ENCODE peak calls at places on chromosome 10, in four cellular contexts. One of them, this sample, is unnamed.

GRCh38 chr10:33122014-33122788 is 164.2 kb upstream of the ITGB1 start:
- DNase-seq in heart right ventricle: no peak
- DNase-seq in cardiac muscle cell: peak; percentile 85
- DNase-seq in tibial artery: no peak
- DNase-seq in this sample: peak; percentile 52

GRCh38 chr10:58404001-58404400 is 18.8 kb downstream of the TFAM start:
- DNase-seq in cardiac muscle cell: no peak
- DNase-seq in tibial artery: no peak
- DNase-seq in heart right ventricle: no peak
- DNase-seq in this sample: no peak

GRCh38 chr10:16116404-16117304 is 256.3 kb upstream of the MINDY3 start:
- DNase-seq in heart right ventricle: no peak
- DNase-seq in tibial artery: no peak
- DNase-seq in cardiac muscle cell: peak; percentile 18
- DNase-seq in this sample: no peak

GRCh38 chr10:70441161-70441876 is at the start of gene NODAL:
- DNase-seq in heart right ventricle: no peak
- DNase-seq in cardiac muscle cell: no peak
- DNase-seq in tibial artery: no peak
- DNase-seq in this sample: no peak

GRCh38 chr10:51117053-51117660 is 42.9 kb downstream of the PRKG1 start:
- DNase-seq in heart right ventricle: no peak
- DNase-seq in cardiac muscle cell: peak; percentile 75
- DNase-seq in tibial artery: no peak
- DNase-seq in this sample: no peak

GRCh38 chr10:19946791-19947190 is 130.6 kb downstream of the PLXDC2 start:
- DNase-seq in tibial artery: no peak
- DNase-seq in cardiac muscle cell: no peak
- DNase-seq in heart right ventricle: no peak
- DNase-seq in this sample: no peak

GRCh38 chr10:102780246-102780645 is 36.5 kb downstream of the WBP1L start:
- DNase-seq in heart right ventricle: no peak
- DNase-seq in cardiac muscle cell: no peak
- DNase-seq in tibial artery: no peak
- DNase-seq in this sample: no peak

GRCh38 chr10:18190840-18191239 is 50.6 kb downstream of the CACNB2 start:
- DNase-seq in cardiac muscle cell: no peak
- DNase-seq in tibial artery: no peak
- DNase-seq in heart right ventricle: no peak
- DNase-seq in this sample: no peak

GRCh38 chr10:21318768-21319167 is 206.7 kb downstream of the SKIDA1 start:
- DNase-seq in heart right ventricle: no peak
- DNase-seq in cardiac muscle cell: peak; percentile 54
- DNase-seq in tibial artery: no peak
- DNase-seq in this sample: no peak

GRCh38 chr10:71038234-71038633 is 149.9 kb upstream of the PCBD1 start:
- DNase-seq in heart right ventricle: no peak
- DNase-seq in cardiac muscle cell: no peak
- DNase-seq in tibial artery: peak; percentile 35
- DNase-seq in this sample: no peak

GRCh38 chr10:34538291-34538829 is 276.7 kb downstream of the PARD3 start:
- DNase-seq in cardiac muscle cell: no peak
- DNase-seq in tibial artery: no peak
- DNase-seq in heart right ventricle: no peak
- DNase-seq in this sample: no peak

GRCh38 chr10:16811292-16811691 is 5.9 kb downstream of the RSU1 start:
- DNase-seq in tibial artery: no peak
- DNase-seq in cardiac muscle cell: no peak
- DNase-seq in heart right ventricle: no peak
- DNase-seq in this sample: no peak

GRCh38 chr10:58886390-58886789 is 290.1 kb upstream of the PHYHIPL start:
- DNase-seq in tibial artery: no peak
- DNase-seq in heart right ventricle: no peak
- DNase-seq in cardiac muscle cell: no peak
- DNase-seq in this sample: no peak

GRCh38 chr10:102643346-102644065 is 773 bp upstream of the TRIM8 start:
- DNase-seq in tibial artery: peak; percentile 85
- DNase-seq in heart right ventricle: peak; percentile 69
- DNase-seq in cardiac muscle cell: peak; percentile 88
- DNase-seq in this sample: no peak

GRCh38 chr10:8095962-8096361 is 41.5 kb downstream of the GATA3 start:
- DNase-seq in heart right ventricle: no peak
- DNase-seq in tibial artery: no peak
- DNase-seq in cardiac muscle cell: no peak
- DNase-seq in this sample: no peak

GRCh38 chr10:112666070-112666469 is 219.1 kb downstream of the VTI1A start:
- DNase-seq in heart right ventricle: no peak
- DNase-seq in tibial artery: no peak
- DNase-seq in cardiac muscle cell: no peak
- DNase-seq in this sample: no peak

GRCh38 chr10:79488870-79489269 is 23.5 kb upstream of the EIF5AL1 start:
- DNase-seq in tibial artery: no peak
- DNase-seq in heart right ventricle: no peak
- DNase-seq in cardiac muscle cell: no peak
- DNase-seq in this sample: no peak
- H3K27ac ChIP-seq in tibial artery: peak overlapping the region; percentile 54
- H3K27ac ChIP-seq in heart right ventricle: peak overlapping the region; percentile 14
- H3K27ac ChIP-seq in cardiac muscle cell: no peak overlapping the region
- H3K27ac ChIP-seq in this sample: peak overlapping the region; percentile 68

GRCh38 chr10:132972149-132972985 is 30.0 kb upstream of the CFAP46 start:
- DNase-seq in tibial artery: peak; percentile 51
- DNase-seq in cardiac muscle cell: no peak
- DNase-seq in heart right ventricle: no peak
- DNase-seq in this sample: no peak
- H3K27me3 ChIP-seq in tibial artery: no peaks in the 10 kb centered on the region
- H3K27me3 ChIP-seq in cardiac muscle cell: no peaks in the 10 kb centered on the region
- H3K27me3 ChIP-seq in heart right ventricle: peaks cover 79% of the 10 kb centered on the region
- H3K27me3 ChIP-seq in this sample: peaks cover 7% of the 10 kb centered on the region

GRCh38 chr10:105413997-105414396 is 772.9 kb downstream of the SORCS3 start:
- DNase-seq in tibial artery: no peak
- DNase-seq in heart right ventricle: no peak
- DNase-seq in cardiac muscle cell: no peak
- DNase-seq in this sample: no peak
- H3K27ac ChIP-seq in tibial artery: no peak overlapping the region
- H3K27ac ChIP-seq in heart right ventricle: no peak overlapping the region
- H3K27ac ChIP-seq in cardiac muscle cell: no peak overlapping the region
- H3K27ac ChIP-seq in this sample: no peak overlapping the region

DNA sequence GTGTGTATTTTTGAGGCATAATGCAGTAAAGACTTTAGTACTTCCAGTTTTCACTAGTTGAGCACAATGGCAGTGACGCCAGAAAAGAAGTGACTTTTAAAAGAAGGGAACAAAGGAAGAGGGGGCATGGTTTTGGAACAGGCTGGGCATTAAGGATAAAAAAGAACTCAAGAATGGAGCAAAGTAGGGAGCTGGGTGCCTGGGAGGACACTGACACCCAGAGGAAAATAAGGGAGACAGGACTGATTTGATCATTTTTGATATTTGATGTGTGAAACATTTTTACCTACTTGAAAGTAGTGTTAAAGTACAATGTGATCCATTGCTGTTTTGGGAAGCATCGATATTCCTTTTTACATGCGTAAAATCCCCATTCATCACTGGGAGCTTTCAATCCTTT is 85.4 kb downstream of the ADAM12 start:
- DNase-seq in cardiac muscle cell: peak; percentile 28
- DNase-seq in tibial artery: no peak
- DNase-seq in heart right ventricle: no peak
- DNase-seq in this sample: no peak
- H3K27me3 ChIP-seq in cardiac muscle cell: no peaks in the 10 kb centered on the region
- H3K27me3 ChIP-seq in tibial artery: no peaks in the 10 kb centered on the region
- H3K27me3 ChIP-seq in heart right ventricle: no peaks in the 10 kb centered on the region
- H3K27me3 ChIP-seq in this sample: no peaks in the 10 kb centered on the region

DNA sequence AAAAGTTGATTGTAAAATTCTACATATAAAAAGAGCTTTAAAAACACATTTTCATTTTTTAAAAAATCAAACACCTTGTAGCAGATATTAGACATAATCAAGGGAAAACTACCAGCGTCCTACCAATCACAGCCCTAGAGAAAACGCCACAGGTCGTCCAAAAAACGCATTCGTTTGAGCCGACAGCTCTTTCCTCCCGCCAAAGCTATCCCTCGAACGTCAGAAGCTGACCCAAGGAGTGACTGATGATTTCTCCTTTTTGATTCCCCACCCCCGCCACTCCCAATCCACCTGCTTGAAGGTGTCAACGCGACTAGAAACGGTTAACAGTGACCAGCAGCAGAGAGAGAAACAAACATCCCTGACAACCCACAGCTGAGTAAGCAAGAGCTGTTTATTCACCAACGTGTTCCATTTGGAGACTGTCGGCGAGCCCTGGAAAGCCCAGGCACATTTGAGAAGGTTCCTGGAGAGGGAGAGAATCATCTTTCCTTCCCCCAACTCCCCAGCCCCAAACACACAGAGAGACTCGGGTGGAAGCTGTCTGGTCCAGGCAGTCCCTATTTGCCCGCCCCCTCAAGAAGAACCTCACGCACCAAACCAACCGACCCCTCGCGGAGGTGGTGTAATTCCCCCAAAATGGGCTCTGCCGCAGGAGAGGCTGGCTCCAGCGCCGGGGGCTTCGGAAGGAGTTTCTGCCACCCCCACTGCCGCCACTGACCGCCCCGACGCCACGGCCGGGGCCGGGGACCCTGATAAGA is 622 bp downstream of the CPEB3 start:
- DNase-seq in tibial artery: peak; percentile 67
- DNase-seq in heart right ventricle: no peak
- DNase-seq in cardiac muscle cell: peak; percentile 54
- DNase-seq in this sample: no peak
- H3K27ac ChIP-seq in tibial artery: peak overlapping the region; percentile 98
- H3K27ac ChIP-seq in heart right ventricle: peak overlapping the region; percentile 96
- H3K27ac ChIP-seq in cardiac muscle cell: peak overlapping the region; percentile 72
- H3K27ac ChIP-seq in this sample: peak overlapping the region; percentile 98

DNA sequence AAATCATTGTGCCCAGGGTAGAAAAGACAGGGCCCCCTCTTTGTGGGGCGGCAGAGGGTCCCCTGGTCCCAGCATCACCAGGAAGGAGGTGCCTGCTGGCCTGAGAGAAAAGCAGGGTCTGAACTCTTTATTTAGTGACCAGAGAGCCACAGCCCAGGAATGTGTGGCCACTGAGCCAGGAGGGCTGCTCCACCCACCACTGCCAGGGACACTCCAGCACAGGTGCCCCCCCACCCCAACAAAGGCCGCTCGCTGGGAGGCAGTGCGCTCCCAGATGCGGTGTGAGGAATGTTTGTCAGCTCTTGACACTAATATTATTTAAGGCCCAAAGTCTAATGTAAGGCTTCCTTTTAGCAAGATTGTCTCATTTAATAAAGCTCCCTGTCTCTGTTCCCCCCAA is 59.6 kb upstream of the ZMIZ1 start:
- DNase-seq in heart right ventricle: no peak
- DNase-seq in cardiac muscle cell: no peak
- DNase-seq in tibial artery: no peak
- DNase-seq in this sample: no peak
- H3K27me3 ChIP-seq in heart right ventricle: no peaks in the 10 kb centered on the region
- H3K27me3 ChIP-seq in cardiac muscle cell: no peaks in the 10 kb centered on the region
- H3K27me3 ChIP-seq in tibial artery: no peaks in the 10 kb centered on the region
- H3K27me3 ChIP-seq in this sample: no peaks in the 10 kb centered on the region

GRCh38 chr10:99926925-99927718 is 82.6 kb downstream of the DNMBP start:
- DNase-seq in cardiac muscle cell: peak; percentile 77
- DNase-seq in heart right ventricle: peak; percentile 50
- DNase-seq in tibial artery: no peak
- DNase-seq in this sample: no peak
- H3K27ac ChIP-seq in cardiac muscle cell: peak overlapping the region; percentile 30
- H3K27ac ChIP-seq in heart right ventricle: no peak overlapping the region
- H3K27ac ChIP-seq in tibial artery: no peak overlapping the region
- H3K27ac ChIP-seq in this sample: no peak overlapping the region

DNA sequence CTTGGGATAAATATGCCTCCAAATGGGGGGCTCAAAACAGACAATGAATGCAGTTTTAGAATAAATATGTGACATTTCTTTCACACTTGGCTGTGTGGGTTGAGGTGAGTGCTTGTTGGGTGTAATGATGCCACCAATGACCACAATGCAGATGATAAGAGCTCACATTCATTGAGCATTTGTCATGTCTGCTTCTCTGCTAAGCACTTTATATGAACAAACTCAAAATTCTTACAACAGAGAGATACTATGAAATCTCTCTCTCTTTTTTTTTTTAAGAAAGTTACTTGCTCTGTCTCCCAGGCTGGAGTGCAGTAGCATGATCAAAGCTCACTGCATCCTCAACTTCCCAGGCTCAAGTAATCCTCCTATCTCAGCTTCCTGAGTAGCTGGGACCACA is 185.4 kb downstream of the JCAD start:
- DNase-seq in heart right ventricle: no peak
- DNase-seq in tibial artery: no peak
- DNase-seq in cardiac muscle cell: peak; percentile 49
- DNase-seq in this sample: no peak
- H3K27me3 ChIP-seq in heart right ventricle: no peaks in the 10 kb centered on the region
- H3K27me3 ChIP-seq in tibial artery: no peaks in the 10 kb centered on the region
- H3K27me3 ChIP-seq in cardiac muscle cell: no peaks in the 10 kb centered on the region
- H3K27me3 ChIP-seq in this sample: no peaks in the 10 kb centered on the region

DNA sequence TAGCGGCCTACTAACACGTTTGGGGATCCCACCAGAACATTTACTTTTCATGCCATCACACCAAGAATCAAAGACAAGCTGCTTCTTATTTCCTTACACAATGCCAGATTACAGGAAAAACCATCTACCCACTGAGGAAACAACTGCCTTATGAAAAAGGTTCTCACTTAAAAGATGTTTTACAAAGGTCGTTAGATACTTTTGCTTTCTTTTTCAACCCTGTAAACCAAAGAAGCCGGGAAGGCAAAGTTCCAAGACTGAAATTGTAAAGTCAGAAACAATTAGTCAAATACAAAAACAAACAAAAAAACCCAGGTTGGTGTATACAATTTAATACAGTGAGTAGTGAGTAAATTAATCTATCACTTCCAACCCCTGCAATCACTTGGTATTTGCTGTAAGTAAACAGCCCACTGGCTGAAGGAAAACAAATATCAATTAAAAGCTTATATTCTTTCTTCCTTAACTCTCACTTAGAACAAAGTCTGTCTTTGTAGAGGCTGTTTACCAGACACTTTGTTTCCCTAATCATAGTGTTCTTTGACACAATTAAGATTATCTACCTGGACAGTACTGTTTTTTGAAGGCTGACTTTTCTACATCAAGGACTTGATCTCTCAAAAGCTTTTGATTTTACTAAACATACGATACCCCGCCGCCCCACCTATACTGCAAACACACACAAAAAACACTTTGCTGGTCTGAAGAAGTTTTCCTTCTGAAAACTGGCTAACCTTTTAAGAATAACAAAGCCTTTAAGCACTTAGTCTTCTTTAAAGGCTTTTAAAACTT is 18.1 kb downstream of the ERLIN1 start:
- DNase-seq in cardiac muscle cell: no peak
- DNase-seq in tibial artery: no peak
- DNase-seq in heart right ventricle: no peak
- DNase-seq in this sample: no peak
- H3K27ac ChIP-seq in cardiac muscle cell: no peak overlapping the region
- H3K27ac ChIP-seq in tibial artery: no peak overlapping the region
- H3K27ac ChIP-seq in heart right ventricle: peak overlapping the region; percentile 43
- H3K27ac ChIP-seq in this sample: no peak overlapping the region

GRCh38 chr10:49290131-49290530 is 8.8 kb upstream of the C10orf71 start:
- DNase-seq in cardiac muscle cell: no peak
- DNase-seq in tibial artery: no peak
- DNase-seq in heart right ventricle: no peak
- DNase-seq in this sample: no peak
- H3K27me3 ChIP-seq in cardiac muscle cell: no peaks in the 10 kb centered on the region
- H3K27me3 ChIP-seq in tibial artery: no peaks in the 10 kb centered on the region
- H3K27me3 ChIP-seq in heart right ventricle: no peaks in the 10 kb centered on the region
- H3K27me3 ChIP-seq in this sample: no peaks in the 10 kb centered on the region